ENCODE peak calls at places on chromosomes 4 and X, in seven cellular contexts. X, H, J, B, F, D and K are unnamed samples.
A peak's percentile ranks its signal among the peaks of the same experiment; 100 is the strongest.

GRCh38 chrX:9644335-9644734 is 121.3 kb downstream of the GPR143 start:
- DNase-seq in X (no peak), J (no peak), B (peak; percentile 21), F (no peak), D (no peak), H (no peak), K (no peak)

GRCh38 chr4:24118031-24118430 is 228.2 kb upstream of the PPARGC1A start:
- DNase-seq in B (no peak), J (no peak), D (no peak), X (no peak), F (no peak), H (no peak), K (no peak)

GRCh38 chr4:182248295-182248694 is 5.1 kb downstream of the TENM3 start:
- DNase-seq in D (no peak), H (no peak), J (no peak), F (no peak), X (no peak), B (no peak), K (no peak)

GRCh38 chrX:68693481-68694410 is 46.3 kb downstream of the STARD8 start:
- DNase-seq in B (peak; percentile 14), X (peak; percentile 14), D (peak; percentile 68), F (no peak), J (no peak), H (peak; percentile 56), K (peak; percentile 56)

GRCh38 chr4:141810038-141810701 is 173.8 kb downstream of the IL15 start:
- DNase-seq in J (no peak), D (no peak), X (no peak), F (no peak), H (no peak), B (no peak), K (no peak)

GRCh38 chr4:39626261-39626660 is 12.4 kb downstream of the SMIM14 start:
- DNase-seq in X (no peak), F (no peak), D (no peak), B (peak; percentile 62), H (no peak), J (no peak), K (no peak)

GRCh38 chr4:27662426-27662825 is 801.8 kb downstream of the STIM2 start:
- DNase-seq in H (no peak), D (no peak), J (no peak), X (no peak), B (no peak), F (no peak), K (no peak)

GRCh38 chrX:149527705-149528104 is 13.1 kb upstream of the EOLA1 start:
- DNase-seq in H (no peak), F (peak; percentile 12), J (no peak), X (no peak), D (no peak), B (no peak), K (peak; percentile 43)

GRCh38 chr4:146260521-146260920 is 46.2 kb downstream of the REELD1 start:
- DNase-seq in F (no peak), J (no peak), B (no peak), X (no peak), D (no peak), H (peak; percentile 54), K (no peak)

GRCh38 chrX:153766098-153766817 is 2.2 kb downstream of the PLXNB3 start:
- DNase-seq in F (no peak), D (peak; percentile 85), B (peak; percentile 13), J (peak; percentile 9), H (no peak), X (peak; percentile 31), K (peak; percentile 79)

GRCh38 chrX:53494427-53494826 is 60.3 kb upstream of the HSD17B10 start:
- DNase-seq in D (no peak), J (no peak), F (peak; percentile 21), H (no peak), X (no peak), B (no peak), K (no peak)

GRCh38 chrX:151982217-151982616 is 7.7 kb upstream of the GABRE start:
- DNase-seq in X (no peak), J (no peak), H (no peak), D (no peak), F (no peak), B (no peak), K (peak; percentile 71)

GRCh38 chrX:72297953-72298730 is 7.6 kb downstream of the CITED1 start:
- DNase-seq in D (no peak), X (no peak), H (no peak), J (no peak), F (peak; percentile 4), B (no peak), K (no peak)

GRCh38 chrX:23338334-23338733 is 3.7 kb downstream of the PTCHD1 start:
- DNase-seq in D (no peak), F (no peak), H (no peak), B (no peak), J (no peak), X (no peak), K (no peak)

GRCh38 chrX:17692709-17693346 is 44.5 kb upstream of the SCML1 start:
- DNase-seq in H (no peak), D (no peak), B (no peak), F (no peak), J (no peak), X (peak; percentile 24), K (peak; percentile 26)

GRCh38 chr4:1451106-1451751 is 45.0 kb upstream of the NKX1-1 start:
- DNase-seq in J (no peak), D (peak; percentile 19), B (no peak), X (no peak), F (no peak), H (peak; percentile 22), K (no peak)

GRCh38 chrX:150663061-150663460 is 30.1 kb upstream of the MTMR1 start:
- DNase-seq in B (no peak), D (no peak), J (no peak), F (no peak), X (no peak), H (no peak), K (no peak)

GRCh38 chr4:16838226-16838875 is 60.1 kb downstream of the LDB2 start:
- DNase-seq in X (no peak), D (no peak), F (no peak), J (no peak), H (no peak), B (no peak), K (no peak)

GRCh38 chr4:126798214-126798613 is 834.5 kb upstream of the INTU start:
- DNase-seq in F (no peak), X (no peak), H (no peak), B (no peak), J (no peak), D (no peak), K (no peak)

GRCh38 chrX:24874604-24875247 is 141.0 kb downstream of the ARX start:
- DNase-seq in J (no peak), B (no peak), F (no peak), X (no peak), H (no peak), D (no peak), K (no peak)

GRCh38 chr4:94976371-94977011 is 218.7 kb downstream of the BMPR1B start:
- DNase-seq in F (no peak), B (no peak), X (no peak), D (no peak), J (no peak), H (no peak), K (peak; percentile 38)

GRCh38 chr4:16001484-16001858 is 38.5 kb upstream of the FGFBP2 start:
- DNase-seq in F (peak; percentile 58), H (peak; percentile 48), D (peak; percentile 62), X (peak; percentile 29), J (peak; percentile 4), B (peak; percentile 21), K (peak; percentile 82)

GRCh38 chr4:141410839-141411238 is 190.1 kb downstream of the ZNF330 start:
- DNase-seq in H (no peak), J (no peak), B (no peak), F (no peak), D (no peak), X (peak; percentile 9), K (peak; percentile 59)

GRCh38 chr4:141971854-141972253 is 335.5 kb downstream of the IL15 start:
- DNase-seq in B (no peak), X (no peak), F (no peak), J (no peak), H (no peak), D (no peak), K (peak; percentile 5)

GRCh38 chr4:86967798-86968197 is 33.0 kb downstream of the AFF1 start:
- DNase-seq in H (no peak), F (no peak), X (no peak), J (no peak), B (no peak), D (no peak), K (no peak)

GRCh38 chrX:123468481-123468880 is 264.4 kb downstream of the THOC2 start:
- DNase-seq in H (no peak), B (no peak), D (no peak), F (no peak), X (no peak), J (no peak), K (no peak)

GRCh38 chrX:2710041-2710471 is 19.0 kb downstream of the CD99 start:
- DNase-seq in H (no peak), B (no peak), X (no peak), D (peak; percentile 11), J (no peak), F (no peak), K (peak; percentile 85)

GRCh38 chr4:119597377-119597776 is 31.2 kb downstream of the PDE5A start:
- DNase-seq in H (no peak), J (no peak), B (no peak), D (no peak), X (no peak), F (no peak), K (no peak)

GRCh38 chrX:120366794-120367193 is 4.9 kb downstream of the ATP1B4 start:
- DNase-seq in B (no peak), D (no peak), H (no peak), J (no peak), X (no peak), F (no peak), K (no peak)

GRCh38 chrX:111040377-111041017 is 55.5 kb upstream of the PAK3 start:
- DNase-seq in X (no peak), B (no peak), J (no peak), D (no peak), H (no peak), F (no peak), K (peak; percentile 16)

GRCh38 chr4:25913056-25913850 is 767 bp upstream of the SMIM20 start:
- DNase-seq in H (peak; percentile 31), B (no peak), F (no peak), D (no peak), X (no peak), J (no peak), K (no peak)

GRCh38 chr4:129223955-129224354 is 128.0 kb downstream of the C4orf33 start:
- DNase-seq in X (no peak), D (no peak), B (no peak), J (no peak), H (no peak), F (no peak), K (no peak)